ENCODE peak calls at places on chromosome 11, in seven cellular contexts. A, F, B, E, J, X and T are unnamed samples.

GRCh38 chr11:134452026-134452848 is 40.2 kb upstream of the B3GAT1 start:
- DNase-seq in F (no peak), B (peak; percentile 67), J (no peak), E (no peak), X (no peak), A (no peak), T (no peak)

GRCh38 chr11:6557761-6558674 is 45.4 kb downstream of the RRP8 start:
- DNase-seq in J (no peak), X (no peak), E (no peak), B (no peak), F (no peak), A (no peak), T (no peak)

GRCh38 chr11:2521081-2521480 is 76.3 kb downstream of the KCNQ1 start:
- DNase-seq in B (no peak), X (no peak), A (no peak), E (no peak), F (no peak), J (no peak), T (no peak)

GRCh38 chr11:56917708-56918450 is 70.8 kb upstream of the OR5AK2 start:
- DNase-seq in F (no peak), B (peak; percentile 44), E (no peak), X (no peak), J (no peak), A (no peak), T (no peak)

GRCh38 chr11:128916646-128917045 is 25.5 kb downstream of the KCNJ5 start:
- DNase-seq in X (no peak), F (no peak), J (no peak), E (no peak), B (no peak), A (no peak), T (no peak)

GRCh38 chr11:129724866-129725265 is 90.8 kb upstream of the TMEM45B start:
- DNase-seq in F (no peak), J (no peak), B (no peak), E (no peak), A (no peak), X (no peak), T (no peak)

GRCh38 chr11:94673353-94673752 is 94.8 kb upstream of the AMOTL1 start:
- DNase-seq in F (no peak), E (no peak), B (no peak), X (no peak), A (no peak), J (no peak), T (no peak)

GRCh38 chr11:65500262-65501004 is 1.6 kb downstream of the MALAT1 start:
- DNase-seq in A (peak; percentile 51), F (peak; percentile 76), E (peak; percentile 65), X (no peak), B (peak; percentile 32), J (peak; percentile 73), T (no peak)

GRCh38 chr11:73236879-73237278 is 18.8 kb downstream of the P2RY2 start:
- DNase-seq in X (no peak), F (peak; percentile 84), A (peak; percentile 49), J (no peak), B (no peak), E (peak; percentile 40), T (no peak)

GRCh38 chr11:26227311-26227710 is 104.6 kb upstream of the ANO3 start:
- DNase-seq in J (peak; percentile 19), A (no peak), B (no peak), E (peak; percentile 75), X (no peak), F (peak; percentile 72), T (no peak)

GRCh38 chr11:134949716-134950115 is 537.7 kb upstream of the B3GAT1 start:
- DNase-seq in A (no peak), B (no peak), F (no peak), J (no peak), X (no peak), E (peak; percentile 70), T (no peak)

GRCh38 chr11:83105167-83105566 is 33.5 kb upstream of the RAB30 start:
- DNase-seq in B (no peak), F (no peak), E (no peak), J (no peak), A (no peak), X (no peak), T (no peak)

GRCh38 chr11:368414-369335 is 624 bp upstream of the B4GALNT4 start:
- DNase-seq in X (no peak), E (peak; percentile 45), B (peak; percentile 59), A (no peak), F (peak; percentile 63), J (peak; percentile 21), T (no peak)

GRCh38 chr11:35073691-35074382 is 65.1 kb upstream of the CD44 start:
- DNase-seq in X (no peak), F (no peak), A (no peak), E (peak; percentile 53), B (no peak), J (no peak), T (no peak)

GRCh38 chr11:111793863-111794262 is 27.7 kb upstream of the PPP2R1B start:
- DNase-seq in E (peak; percentile 97), X (no peak), B (no peak), J (no peak), F (no peak), A (no peak), T (no peak)

GRCh38 chr11:87453531-87454089 is 415.9 kb downstream of the TMEM135 start:
- DNase-seq in J (no peak), F (no peak), X (no peak), B (no peak), A (no peak), E (no peak), T (no peak)

GRCh38 chr11:5004429-5005274 is 10.0 kb downstream of the OR51L1 start:
- DNase-seq in X (no peak), B (peak; percentile 0), J (peak; percentile 61), F (peak; percentile 65), E (peak; percentile 45), A (peak; percentile 24), T (no peak)

GRCh38 chr11:6693342-6694228 is 10.4 kb upstream of the MRPL17 start:
- DNase-seq in X (peak; percentile 7), E (peak; percentile 93), F (no peak), B (no peak), A (peak; percentile 56), J (peak; percentile 51), T (peak; percentile 23)

GRCh38 chr11:58513747-58514367 is 6.0 kb upstream of the OR5B21 start:
- DNase-seq in E (peak; percentile 74), X (no peak), A (no peak), J (peak; percentile 52), F (peak; percentile 83), B (no peak), T (no peak)

GRCh38 chr11:116502641-116503061 is 270.1 kb downstream of the BUD13 start:
- DNase-seq in F (no peak), J (no peak), A (no peak), B (peak; percentile 50), E (no peak), X (no peak), T (no peak)